ENCODE peak calls at places on chromosomes 13 and 19, in nine cellular contexts. V is ascending aorta; O is GM23248; X is effector memory CD4-positive, alpha-beta T cell; U is psoas muscle; P is PC-3; E is neural progenitor cell; L is aorta; I is neuronal stem cell. Y is an unnamed sample. For H3K4me1, the result is how much of the 10 kb centered on the place peaks cover.

GRCh38 chr13:35252536-35253205 is 223.8 kb downstream of the MAB21L1 start:
- DNase-seq in P (no peak), I (no peak), V (no peak), E (no peak), L (no peak), O (no peak), U (no peak), X (no peak), Y (no peak)

GRCh38 chr13:111318396-111318795 is 2.0 kb upstream of the TEX29 start:
- DNase-seq in X (no peak), V (peak), P (no peak), U (no peak), L (no peak), E (no peak), I (no peak), O (no peak), Y (no peak)

GRCh38 chr19:5889288-5889971 is 14.2 kb downstream of the NDUFA11 start:
- DNase-seq in O (peak), L (no peak), V (no peak), I (no peak), E (no peak), U (no peak), X (no peak), P (no peak), Y (no peak)

GRCh38 chr19:22616659-22617058 is 17.5 kb upstream of the ZNF492 start:
- DNase-seq in E (no peak), L (no peak), U (no peak), I (no peak), P (no peak), X (no peak), O (no peak), V (no peak), Y (no peak)

GRCh38 chr13:33263976-33264619 is 21.5 kb downstream of the STARD13 start:
- DNase-seq in V (no peak), O (peak), X (no peak), I (no peak), P (no peak), L (no peak), E (no peak), U (no peak), Y (no peak)

GRCh38 chr13:113273856-113274590 is 23.0 kb upstream of the LAMP1 start:
- DNase-seq in U (no peak), I (no peak), O (peak), P (peak), V (no peak), X (no peak), E (no peak), L (no peak), Y (no peak)

GRCh38 chr13:75618308-75618707 is 17.8 kb upstream of the LMO7 start:
- DNase-seq in X (no peak), I (no peak), E (no peak), O (no peak), P (no peak), V (no peak), L (no peak), U (no peak), Y (no peak)

GRCh38 chr19:42529248-42529764 is 1.0 kb upstream of the CEACAM1 start:
- DNase-seq in V (peak), E (peak), P (peak), U (peak), X (peak), O (peak), I (peak), L (peak), Y (no peak)

GRCh38 chr19:53057904-53058579 is 13.5 kb downstream of the ERVV-2 start:
- DNase-seq in U (no peak), O (peak), P (peak), E (peak), L (no peak), X (no peak), V (no peak), I (no peak), Y (no peak)

GRCh38 chr13:77692746-77693448 is 4.6 kb upstream of the SLAIN1 start:
- DNase-seq in I (no peak), L (no peak), U (no peak), X (no peak), O (no peak), E (no peak), V (no peak), P (peak), Y (no peak)

GRCh38 chr19:18514800-18515682 is 6.8 kb downstream of the ELL start:
- DNase-seq in V (peak), U (no peak), O (peak), P (peak), E (no peak), X (peak), I (no peak), L (peak), Y (no peak)

GRCh38 chr19:3468211-3468610 is 12.1 kb downstream of the SMIM24 start:
- DNase-seq in E (no peak), I (no peak), L (no peak), O (no peak), V (no peak), X (no peak), P (no peak), U (no peak), Y (no peak)
- H3K4me1 ChIP-seq in E (under half), I (under half), L (under half), O (under half), V (half or more), X (under half), P (under half), U (under half), Y (under half)

GRCh38 chr13:20358022-20358421 is 125.9 kb upstream of the GJB6 start:
- DNase-seq in O (no peak), X (no peak), I (no peak), L (no peak), E (no peak), V (no peak), P (no peak), U (no peak), Y (no peak)

GRCh38 chr13:20360041-20360491 is 127.9 kb upstream of the GJB6 start:
- DNase-seq in P (peak), L (no peak), I (no peak), E (no peak), V (no peak), O (peak), X (no peak), U (no peak), Y (no peak)

GRCh38 chr13:20356437-20356836 is 124.3 kb upstream of the GJB6 start:
- DNase-seq in I (no peak), O (no peak), E (no peak), U (no peak), L (no peak), V (no peak), P (no peak), X (no peak), Y (no peak)

GRCh38 chr13:20360835-20361412 is 128.8 kb upstream of the GJB6 start:
- DNase-seq in L (no peak), X (no peak), P (no peak), E (no peak), I (no peak), U (no peak), O (peak), V (no peak), Y (no peak)

GRCh38 chr13:20359335-20359734 is 127.2 kb upstream of the GJB6 start:
- DNase-seq in O (peak), X (no peak), L (no peak), P (peak), I (no peak), U (no peak), V (no peak), E (no peak), Y (no peak)
- H3K27ac ChIP-seq in O (peak), X (no peak), L (no peak), P (peak), I (no peak), U (no peak), V (no peak), E (no peak), Y (peak)

GRCh38 chr13:98510156-98510509 is 66.8 kb downstream of the STK24 start:
- DNase-seq in U (no peak), E (no peak), I (no peak), X (no peak), O (no peak), L (no peak), V (peak), P (no peak), Y (no peak)

GRCh38 chr13:98509271-98510155 is 67.4 kb downstream of the STK24 start:
- DNase-seq in U (no peak), O (peak), I (no peak), P (peak), L (peak), E (no peak), V (peak), X (peak), Y (peak)

GRCh38 chr13:98506343-98507059 is 70.4 kb downstream of the STK24 start:
- DNase-seq in P (no peak), O (no peak), X (no peak), I (no peak), V (no peak), E (no peak), U (no peak), L (no peak), Y (no peak)

GRCh38 chr13:98507060-98507797 is 69.7 kb downstream of the STK24 start:
- DNase-seq in E (peak), O (peak), I (no peak), V (peak), X (no peak), L (peak), P (peak), U (no peak), Y (no peak)

GRCh38 chr13:98508280-98509074 is 68.4 kb downstream of the STK24 start:
- DNase-seq in O (peak), V (peak), I (no peak), L (no peak), X (no peak), E (no peak), U (no peak), P (no peak), Y (no peak)
- H3K4me1 ChIP-seq in O (under half), V (under half), I (under half), L (under half), X (under half), E (under half), U (half or more), P (under half), Y (half or more)

DNA sequence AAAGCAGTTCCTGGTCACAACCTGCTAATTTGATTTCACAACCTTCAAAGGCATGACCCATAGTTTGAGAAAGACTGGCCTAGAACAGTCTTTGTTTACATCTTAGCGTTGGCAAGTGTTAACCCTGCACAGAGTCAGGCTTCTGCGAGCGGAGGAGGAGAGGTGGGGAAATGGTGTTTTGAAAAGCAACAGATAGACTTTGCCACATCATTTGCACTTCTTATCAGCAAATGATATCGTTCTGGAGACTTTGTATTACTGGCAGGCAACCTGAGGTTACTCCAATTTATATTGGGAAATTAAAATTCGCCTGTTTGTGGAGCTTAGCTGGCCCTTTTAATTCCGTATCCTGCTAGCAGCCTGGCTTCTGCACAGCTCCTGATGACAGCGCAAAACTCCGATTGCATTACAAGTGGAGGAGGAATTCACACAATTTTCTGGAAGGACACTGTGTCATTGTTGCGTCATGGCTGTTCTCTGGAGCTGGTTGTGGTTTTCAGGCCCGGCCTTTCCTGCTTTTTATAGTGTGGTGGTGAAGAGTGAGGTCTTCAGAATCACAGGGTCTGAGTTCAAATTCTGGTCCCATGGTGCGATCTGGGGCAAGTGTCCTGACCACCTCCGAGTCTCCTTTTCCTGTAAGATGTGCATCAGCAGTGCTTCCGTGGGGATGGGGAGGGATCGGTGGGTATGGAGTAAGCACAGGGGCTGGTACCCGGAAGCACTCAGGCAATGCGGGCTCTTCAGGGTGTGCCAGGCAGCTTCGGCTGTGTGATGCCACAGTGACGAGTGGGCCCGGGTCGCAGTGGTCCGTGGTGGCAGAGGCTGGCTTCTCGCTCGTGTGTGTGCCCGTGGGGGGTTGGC is 49.1 kb upstream of the EHD2 start:
- DNase-seq in U (peak), O (peak), V (peak), E (no peak), X (no peak), P (peak), I (no peak), L (peak), Y (peak)
- H3K27ac ChIP-seq in U (peak), O (peak), V (peak), E (no peak), X (no peak), P (peak), I (no peak), L (peak), Y (peak)

GRCh38 chr13:41059466-41059865 is 1.8 kb upstream of the WBP4 start:
- DNase-seq in L (no peak), P (peak), U (no peak), I (no peak), O (peak), E (no peak), X (no peak), V (no peak), Y (no peak)
- H3K4me1 ChIP-seq in L (under half), P (under half), U (half or more), I (under half), O (under half), E (under half), X (under half), V (under half), Y (under half)

GRCh38 chr19:34235425-34235940 is 18.9 kb upstream of the GARRE1 start:
- DNase-seq in I (no peak), E (no peak), P (no peak), U (no peak), L (no peak), V (no peak), O (no peak), X (no peak), Y (no peak)

GRCh38 chr19:34229721-34230120 is 24.6 kb upstream of the GARRE1 start:
- DNase-seq in P (no peak), X (no peak), U (no peak), E (no peak), V (no peak), O (no peak), I (no peak), L (no peak), Y (no peak)

GRCh38 chr19:34230833-34231232 is 23.5 kb upstream of the GARRE1 start:
- DNase-seq in X (no peak), O (no peak), V (no peak), L (no peak), E (no peak), U (no peak), P (no peak), I (no peak), Y (no peak)

GRCh38 chr19:34231439-34231838 is 22.9 kb upstream of the GARRE1 start:
- DNase-seq in U (no peak), X (no peak), P (no peak), I (no peak), V (no peak), L (no peak), O (no peak), E (no peak), Y (no peak)

GRCh38 chr19:34232566-34233481 is 21.5 kb upstream of the GARRE1 start:
- DNase-seq in E (no peak), V (peak), X (no peak), L (peak), U (peak), P (peak), I (no peak), O (peak), Y (no peak)
- H3K27ac ChIP-seq in E (peak), V (peak), X (no peak), L (peak), U (peak), P (peak), I (no peak), O (peak), Y (peak)

GRCh38 chr19:13104848-13105646 is 2.4 kb upstream of the LYL1 start:
- DNase-seq in I (no peak), X (no peak), U (no peak), V (peak), O (no peak), L (no peak), P (no peak), E (no peak), Y (no peak)
- H3K4me1 ChIP-seq in I (under half), X (under half), U (under half), V (under half), O (under half), L (under half), P (under half), E (under half), Y (under half)

DNA sequence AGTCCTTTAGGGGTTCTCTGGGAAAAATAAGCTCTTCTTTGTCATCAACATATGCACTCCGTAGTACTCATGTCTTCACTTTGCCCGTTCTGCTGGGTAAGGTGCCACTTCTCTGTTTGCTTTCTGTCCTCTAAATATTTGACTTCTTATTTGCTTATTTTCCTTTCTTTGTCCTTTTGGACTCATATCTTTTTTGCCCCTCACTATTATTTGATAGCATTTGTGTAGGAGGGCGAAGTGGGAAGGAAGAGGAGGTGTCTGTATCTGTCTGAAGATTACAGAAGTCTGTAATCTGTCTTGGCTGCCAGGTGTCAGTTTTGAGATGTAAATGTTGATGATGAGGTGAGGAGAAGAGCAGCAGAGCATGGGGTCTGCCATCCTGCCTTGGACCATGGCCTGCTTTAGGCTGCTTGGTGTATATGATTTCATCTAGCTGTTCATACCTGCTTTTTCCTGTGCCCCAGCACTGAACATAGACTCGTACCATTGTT is 30.8 kb downstream of the USPL1 start:
- DNase-seq in I (no peak), V (no peak), E (no peak), P (no peak), U (no peak), X (no peak), L (no peak), O (no peak), Y (no peak)
- H3K27ac ChIP-seq in I (no peak), V (no peak), E (no peak), P (no peak), U (no peak), X (no peak), L (no peak), O (no peak), Y (no peak)

GRCh38 chr19:10421981-10422461 is 1.7 kb downstream of the PDE4A start:
- DNase-seq in P (no peak), E (no peak), L (no peak), X (no peak), V (no peak), O (no peak), U (no peak), I (no peak), Y (no peak)
- H3K4me1 ChIP-seq in P (under half), E (under half), L (under half), X (half or more), V (under half), O (under half), U (under half), I (under half), Y (under half)

DNA sequence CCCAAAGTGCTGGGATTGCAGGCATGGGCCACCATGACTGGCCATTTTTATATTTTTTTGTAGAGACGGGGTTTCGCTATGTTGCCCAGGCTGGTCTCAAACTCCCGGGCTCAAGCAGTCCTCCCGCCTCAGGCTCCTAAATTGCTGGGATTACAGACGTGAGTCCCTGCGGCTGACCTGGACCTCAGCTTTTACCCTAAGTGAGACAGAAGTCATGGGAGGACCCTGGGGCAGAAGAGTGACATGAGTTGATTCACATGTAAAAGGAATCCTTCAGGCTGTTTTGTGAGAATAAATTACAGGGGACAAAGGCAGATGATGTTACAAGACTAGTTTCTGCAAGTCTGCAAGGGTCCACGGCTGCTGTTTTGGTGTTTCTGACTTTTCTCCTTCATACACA is 2.6 kb upstream of the BCAM start:
- DNase-seq in O (no peak), U (no peak), I (no peak), E (no peak), L (no peak), X (no peak), V (no peak), P (no peak), Y (no peak)
- H3K27ac ChIP-seq in O (no peak), U (no peak), I (no peak), E (no peak), L (no peak), X (no peak), V (no peak), P (no peak), Y (no peak)